ENCODE peak calls at places on chromosomes 4 and X, in four cellular contexts. One of them, this sample, is unnamed.

GRCh38 chr4:139666735-139667266 is 1.2 kb downstream of the MGST2 start:
- DNase-seq in CD8-positive, alpha-beta memory T cell: no peak
- DNase-seq in iPS-NIHi11: peak; percentile 55
- DNase-seq in stimulated activated CD4-positive, alpha-beta T cell treated with anti-CD3 and anti-CD28 coated beads, Interleukin-15, amount 100 ng/mL, for 1 hour: no peak
- DNase-seq in this sample: no peak

GRCh38 chr4:82519776-82520175 is 42.0 kb downstream of the TMEM150C start:
- DNase-seq in iPS-NIHi11: no peak
- DNase-seq in stimulated activated CD4-positive, alpha-beta T cell treated with anti-CD3 and anti-CD28 coated beads, Interleukin-15, amount 100 ng/mL, for 1 hour: no peak
- DNase-seq in CD8-positive, alpha-beta memory T cell: no peak
- DNase-seq in this sample: no peak

GRCh38 chr4:176320976-176321361 is 1.2 kb downstream of the SPCS3 start:
- DNase-seq in CD8-positive, alpha-beta memory T cell: no peak
- DNase-seq in stimulated activated CD4-positive, alpha-beta T cell treated with anti-CD3 and anti-CD28 coated beads, Interleukin-15, amount 100 ng/mL, for 1 hour: no peak
- DNase-seq in iPS-NIHi11: no peak
- DNase-seq in this sample: no peak

GRCh38 chr4:25377572-25377882 is 464 bp downstream of the ANAPC4 start:
- DNase-seq in stimulated activated CD4-positive, alpha-beta T cell treated with anti-CD3 and anti-CD28 coated beads, Interleukin-15, amount 100 ng/mL, for 1 hour: no peak
- DNase-seq in CD8-positive, alpha-beta memory T cell: no peak
- DNase-seq in iPS-NIHi11: no peak
- DNase-seq in this sample: no peak

GRCh38 chr4:159434496-159435241 is 331.8 kb downstream of the RAPGEF2 start:
- DNase-seq in iPS-NIHi11: no peak
- DNase-seq in CD8-positive, alpha-beta memory T cell: no peak
- DNase-seq in stimulated activated CD4-positive, alpha-beta T cell treated with anti-CD3 and anti-CD28 coated beads, Interleukin-15, amount 100 ng/mL, for 1 hour: no peak
- DNase-seq in this sample: no peak

GRCh38 chr4:4720671-4721070 is 138.8 kb upstream of the MSX1 start:
- DNase-seq in iPS-NIHi11: no peak
- DNase-seq in stimulated activated CD4-positive, alpha-beta T cell treated with anti-CD3 and anti-CD28 coated beads, Interleukin-15, amount 100 ng/mL, for 1 hour: no peak
- DNase-seq in CD8-positive, alpha-beta memory T cell: no peak
- DNase-seq in this sample: no peak

GRCh38 chr4:121308328-121308663 is 72.5 kb downstream of the QRFPR start:
- DNase-seq in CD8-positive, alpha-beta memory T cell: no peak
- DNase-seq in stimulated activated CD4-positive, alpha-beta T cell treated with anti-CD3 and anti-CD28 coated beads, Interleukin-15, amount 100 ng/mL, for 1 hour: no peak
- DNase-seq in iPS-NIHi11: no peak
- DNase-seq in this sample: no peak

GRCh38 chr4:146442801-146443200 is 78.9 kb downstream of the SLC10A7 start:
- DNase-seq in iPS-NIHi11: no peak
- DNase-seq in stimulated activated CD4-positive, alpha-beta T cell treated with anti-CD3 and anti-CD28 coated beads, Interleukin-15, amount 100 ng/mL, for 1 hour: no peak
- DNase-seq in CD8-positive, alpha-beta memory T cell: no peak
- DNase-seq in this sample: no peak

GRCh38 chrX:144006811-144007210 is 122.9 kb downstream of the UBE2NL start:
- DNase-seq in CD8-positive, alpha-beta memory T cell: no peak
- DNase-seq in iPS-NIHi11: no peak
- DNase-seq in stimulated activated CD4-positive, alpha-beta T cell treated with anti-CD3 and anti-CD28 coated beads, Interleukin-15, amount 100 ng/mL, for 1 hour: no peak
- DNase-seq in this sample: no peak

GRCh38 chr4:7411491-7411890 is 23.2 kb downstream of the PSAPL1 start:
- DNase-seq in CD8-positive, alpha-beta memory T cell: no peak
- DNase-seq in iPS-NIHi11: no peak
- DNase-seq in stimulated activated CD4-positive, alpha-beta T cell treated with anti-CD3 and anti-CD28 coated beads, Interleukin-15, amount 100 ng/mL, for 1 hour: no peak
- DNase-seq in this sample: no peak

GRCh38 chr4:150192986-150193385 is 114.7 kb downstream of the DCLK2 start:
- DNase-seq in CD8-positive, alpha-beta memory T cell: no peak
- DNase-seq in iPS-NIHi11: no peak
- DNase-seq in stimulated activated CD4-positive, alpha-beta T cell treated with anti-CD3 and anti-CD28 coated beads, Interleukin-15, amount 100 ng/mL, for 1 hour: no peak
- DNase-seq in this sample: no peak

GRCh38 chr4:87060957-87061356 is 126.1 kb downstream of the AFF1 start:
- DNase-seq in CD8-positive, alpha-beta memory T cell: no peak
- DNase-seq in iPS-NIHi11: no peak
- DNase-seq in stimulated activated CD4-positive, alpha-beta T cell treated with anti-CD3 and anti-CD28 coated beads, Interleukin-15, amount 100 ng/mL, for 1 hour: no peak
- DNase-seq in this sample: no peak

GRCh38 chrX:134548257-134548732 is 88.3 kb downstream of the HPRT1 start:
- DNase-seq in iPS-NIHi11: no peak
- DNase-seq in stimulated activated CD4-positive, alpha-beta T cell treated with anti-CD3 and anti-CD28 coated beads, Interleukin-15, amount 100 ng/mL, for 1 hour: no peak
- DNase-seq in CD8-positive, alpha-beta memory T cell: no peak
- DNase-seq in this sample: no peak

GRCh38 chr4:70721747-70722146 is at the start of gene RUFY3:
- DNase-seq in CD8-positive, alpha-beta memory T cell: no peak
- DNase-seq in iPS-NIHi11: no peak
- DNase-seq in stimulated activated CD4-positive, alpha-beta T cell treated with anti-CD3 and anti-CD28 coated beads, Interleukin-15, amount 100 ng/mL, for 1 hour: no peak
- DNase-seq in this sample: no peak

GRCh38 chr4:133146574-133147198 is 2.4 kb upstream of the PCDH10 start:
- DNase-seq in iPS-NIHi11: peak; percentile 36
- DNase-seq in CD8-positive, alpha-beta memory T cell: no peak
- DNase-seq in stimulated activated CD4-positive, alpha-beta T cell treated with anti-CD3 and anti-CD28 coated beads, Interleukin-15, amount 100 ng/mL, for 1 hour: no peak
- DNase-seq in this sample: no peak

GRCh38 chrX:85112270-85112669 is 108.6 kb downstream of the APOOL start:
- DNase-seq in CD8-positive, alpha-beta memory T cell: no peak
- DNase-seq in iPS-NIHi11: no peak
- DNase-seq in stimulated activated CD4-positive, alpha-beta T cell treated with anti-CD3 and anti-CD28 coated beads, Interleukin-15, amount 100 ng/mL, for 1 hour: no peak
- DNase-seq in this sample: no peak

GRCh38 chrX:151384807-151385206 is 12.2 kb upstream of the VMA21 start:
- DNase-seq in iPS-NIHi11: no peak
- DNase-seq in CD8-positive, alpha-beta memory T cell: no peak
- DNase-seq in stimulated activated CD4-positive, alpha-beta T cell treated with anti-CD3 and anti-CD28 coated beads, Interleukin-15, amount 100 ng/mL, for 1 hour: no peak
- DNase-seq in this sample: no peak

GRCh38 chr4:54274786-54275503 is 45.9 kb downstream of the PDGFRA start:
- DNase-seq in stimulated activated CD4-positive, alpha-beta T cell treated with anti-CD3 and anti-CD28 coated beads, Interleukin-15, amount 100 ng/mL, for 1 hour: no peak
- DNase-seq in CD8-positive, alpha-beta memory T cell: no peak
- DNase-seq in iPS-NIHi11: no peak
- DNase-seq in this sample: no peak

GRCh38 chr4:116233971-116234370 is 851.4 kb downstream of the TRAM1L1 start:
- DNase-seq in CD8-positive, alpha-beta memory T cell: no peak
- DNase-seq in stimulated activated CD4-positive, alpha-beta T cell treated with anti-CD3 and anti-CD28 coated beads, Interleukin-15, amount 100 ng/mL, for 1 hour: no peak
- DNase-seq in iPS-NIHi11: no peak
- DNase-seq in this sample: no peak

GRCh38 chr4:184824776-184825393 is 883 bp downstream of the ACSL1 start:
- DNase-seq in CD8-positive, alpha-beta memory T cell: no peak
- DNase-seq in stimulated activated CD4-positive, alpha-beta T cell treated with anti-CD3 and anti-CD28 coated beads, Interleukin-15, amount 100 ng/mL, for 1 hour: no peak
- DNase-seq in iPS-NIHi11: no peak
- DNase-seq in this sample: peak; percentile 18

GRCh38 chr4:39770969-39771724 is 73.2 kb downstream of the UBE2K start:
- DNase-seq in stimulated activated CD4-positive, alpha-beta T cell treated with anti-CD3 and anti-CD28 coated beads, Interleukin-15, amount 100 ng/mL, for 1 hour: no peak
- DNase-seq in CD8-positive, alpha-beta memory T cell: no peak
- DNase-seq in iPS-NIHi11: peak; percentile 11
- DNase-seq in this sample: no peak

GRCh38 chrX:84144281-84144680 is 43.7 kb downstream of the RPS6KA6 start:
- DNase-seq in stimulated activated CD4-positive, alpha-beta T cell treated with anti-CD3 and anti-CD28 coated beads, Interleukin-15, amount 100 ng/mL, for 1 hour: no peak
- DNase-seq in CD8-positive, alpha-beta memory T cell: no peak
- DNase-seq in iPS-NIHi11: no peak
- DNase-seq in this sample: no peak

GRCh38 chrX:26262121-26262523 is 46.2 kb downstream of the MAGEB5 start:
- DNase-seq in iPS-NIHi11: no peak
- DNase-seq in CD8-positive, alpha-beta memory T cell: no peak
- DNase-seq in stimulated activated CD4-positive, alpha-beta T cell treated with anti-CD3 and anti-CD28 coated beads, Interleukin-15, amount 100 ng/mL, for 1 hour: no peak
- DNase-seq in this sample: no peak

GRCh38 chr4:183636923-183637322 is 22.1 kb downstream of the RWDD4 start:
- DNase-seq in CD8-positive, alpha-beta memory T cell: no peak
- DNase-seq in stimulated activated CD4-positive, alpha-beta T cell treated with anti-CD3 and anti-CD28 coated beads, Interleukin-15, amount 100 ng/mL, for 1 hour: no peak
- DNase-seq in iPS-NIHi11: no peak
- DNase-seq in this sample: no peak

GRCh38 chr4:185559913-185560281 is 24.6 kb upstream of the PDLIM3 start:
- DNase-seq in stimulated activated CD4-positive, alpha-beta T cell treated with anti-CD3 and anti-CD28 coated beads, Interleukin-15, amount 100 ng/mL, for 1 hour: no peak
- DNase-seq in iPS-NIHi11: no peak
- DNase-seq in CD8-positive, alpha-beta memory T cell: no peak
- DNase-seq in this sample: no peak

GRCh38 chr4:14632041-14632440 is 370.2 kb upstream of the CPEB2 start:
- DNase-seq in stimulated activated CD4-positive, alpha-beta T cell treated with anti-CD3 and anti-CD28 coated beads, Interleukin-15, amount 100 ng/mL, for 1 hour: no peak
- DNase-seq in CD8-positive, alpha-beta memory T cell: no peak
- DNase-seq in iPS-NIHi11: no peak
- DNase-seq in this sample: no peak

This sample was measured in CD8-positive, alpha-beta T cell.